ENCODE peak calls at places on chromosomes 7 and 10, in six cellular contexts. D, V, L, Z, U and P are unnamed samples.

GRCh38 chr10:69438531-69439349 is 12.5 kb upstream of the TSPAN15 start:
- DNase-seq in D (peak; percentile 16), V (peak; percentile 47), L (no peak), Z (no peak), U (no peak), P (no peak)

GRCh38 chr10:80553436-80553835 is 15.7 kb downstream of the SH2D4B start:
- DNase-seq in D (no peak), V (no peak), L (no peak), Z (no peak), U (no peak), P (no peak)

GRCh38 chr10:132364594-132364970 is 32.4 kb upstream of the PWWP2B start:
- DNase-seq in D (no peak), V (no peak), L (peak; percentile 55), Z (no peak), U (peak; percentile 41), P (no peak)

GRCh38 chr7:66377714-66378113 is 172.6 kb downstream of the TPST1 start:
- DNase-seq in D (no peak), V (no peak), L (no peak), Z (no peak), U (no peak), P (no peak)

GRCh38 chr10:43121444-43121843 is 16.8 kb upstream of the CSGALNACT2 start:
- DNase-seq in D (no peak), V (peak; percentile 62), L (no peak), Z (no peak), U (no peak), P (no peak)

GRCh38 chr7:23287612-23288011 is 11.5 kb upstream of the MALSU1 start:
- DNase-seq in D (no peak), V (no peak), L (no peak), Z (no peak), U (no peak), P (no peak)

GRCh38 chr7:8035647-8036518 is 67.3 kb downstream of the GLCCI1 start:
- DNase-seq in D (peak; percentile 55), V (peak; percentile 76), L (no peak), Z (no peak), U (peak; percentile 25), P (no peak)

GRCh38 chr7:149787428-149788299 is 14.3 kb upstream of the ZNF467 start:
- DNase-seq in D (no peak), V (no peak), L (peak; percentile 30), Z (no peak), U (no peak), P (no peak)

GRCh38 chr10:113326160-113327111 is 226.4 kb upstream of the HABP2 start:
- DNase-seq in D (peak; percentile 81), V (peak; percentile 82), L (peak; percentile 54), Z (no peak), U (peak; percentile 90), P (peak; percentile 73)

GRCh38 chr7:50212666-50213621 is 91.6 kb upstream of the IKZF1 start:
- DNase-seq in D (no peak), V (no peak), L (no peak), Z (no peak), U (no peak), P (no peak)

GRCh38 chr7:157670490-157671357 is 333.9 kb downstream of the DNAJB6 start:
- DNase-seq in D (no peak), V (peak; percentile 10), L (no peak), Z (no peak), U (peak; percentile 69), P (no peak)

GRCh38 chr10:22875584-22875983 is 52.3 kb upstream of the ARMC3 start:
- DNase-seq in D (no peak), V (no peak), L (no peak), Z (no peak), U (no peak), P (no peak)

GRCh38 chr10:59315465-59315864 is 46.9 kb downstream of the FAM13C start:
- DNase-seq in D (no peak), V (peak; percentile 5), L (no peak), Z (no peak), U (no peak), P (no peak)

GRCh38 chr7:41447106-41448042 is 255.5 kb downstream of the INHBA start:
- DNase-seq in D (peak; percentile 36), V (no peak), L (no peak), Z (no peak), U (no peak), P (no peak)

GRCh38 chr7:147432068-147432467 is 1158.5 kb upstream of the C7orf33 start:
- DNase-seq in D (peak; percentile 48), V (peak; percentile 23), L (peak; percentile 36), Z (no peak), U (peak; percentile 3), P (no peak)

GRCh38 chr10:127148933-127149220 is 47.5 kb downstream of the INSYN2A start:
- DNase-seq in D (peak; percentile 87), V (peak; percentile 82), L (no peak), Z (no peak), U (peak; percentile 93), P (peak; percentile 50)

GRCh38 chr10:51698473-51699063 is 827 bp downstream of the CSTF2T start:
- DNase-seq in D (no peak), V (no peak), L (no peak), Z (no peak), U (no peak), P (no peak)

GRCh38 chr10:121886997-121887622 is 40.7 kb downstream of the ATE1 start:
- DNase-seq in D (peak; percentile 69), V (peak; percentile 89), L (peak; percentile 69), Z (no peak), U (peak; percentile 51), P (peak; percentile 37)

GRCh38 chr10:48878091-48878490 is 61.5 kb downstream of the LRRC18 start:
- DNase-seq in D (no peak), V (no peak), L (no peak), Z (no peak), U (no peak), P (no peak)

GRCh38 chr10:47384148-47384921 is at the start of gene ZNF488:
- DNase-seq in D (peak; percentile 49), V (peak; percentile 75), L (peak; percentile 76), Z (peak; percentile 34), U (peak; percentile 70), P (no peak)

GRCh38 chr10:106182542-106182941 is 982.0 kb downstream of the SORCS1 start:
- DNase-seq in D (no peak), V (no peak), L (no peak), Z (no peak), U (no peak), P (no peak)

GRCh38 chr7:83684928-83685327 is 36.0 kb upstream of the SEMA3E start:
- DNase-seq in D (no peak), V (peak; percentile 7), L (no peak), Z (no peak), U (no peak), P (no peak)

GRCh38 chr10:71161429-71161828 is 50.9 kb upstream of the UNC5B start:
- DNase-seq in D (peak; percentile 6), V (peak; percentile 47), L (no peak), Z (no peak), U (peak; percentile 25), P (no peak)

GRCh38 chr7:32428546-32428945 is 61.6 kb downstream of the LSM5 start:
- DNase-seq in D (no peak), V (no peak), L (no peak), Z (no peak), U (no peak), P (no peak)

DNA sequence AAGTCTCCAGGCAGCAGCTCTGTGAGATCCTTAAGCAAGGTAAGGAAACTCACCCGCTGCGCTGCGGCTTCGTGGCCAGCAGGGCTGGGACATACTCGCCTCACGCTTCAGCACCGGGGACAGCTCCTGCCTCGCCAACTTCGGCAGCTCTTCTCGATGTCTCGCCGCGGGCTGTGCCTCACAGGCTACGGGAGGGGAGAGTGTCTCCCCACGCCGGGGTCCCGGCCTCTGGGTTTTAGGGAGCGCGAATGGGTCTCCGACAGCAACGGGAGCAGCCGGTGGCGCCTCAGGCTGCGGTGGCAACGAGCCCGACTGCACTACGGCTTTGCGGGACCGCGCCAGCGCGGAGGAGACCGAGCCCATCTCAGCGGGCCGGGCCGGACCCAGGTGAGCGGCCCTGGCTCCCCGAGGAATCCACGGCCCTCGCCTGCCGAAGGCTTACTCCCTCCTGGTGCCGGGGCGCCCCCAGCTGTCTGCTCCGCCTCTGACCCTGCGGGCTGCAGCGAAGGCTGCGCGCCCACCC is 62.4 kb downstream of the LSM5 start:
- DNase-seq in D (peak; percentile 75), V (peak; percentile 92), L (peak; percentile 50), Z (peak; percentile 5), U (peak; percentile 79), P (no peak)
- H3K4me3 ChIP-seq in D (no peak overlapping the region), V (no peak overlapping the region), L (peak overlapping the region; percentile 50), Z (no peak overlapping the region), U (no peak overlapping the region), P (no peak overlapping the region)

DNA sequence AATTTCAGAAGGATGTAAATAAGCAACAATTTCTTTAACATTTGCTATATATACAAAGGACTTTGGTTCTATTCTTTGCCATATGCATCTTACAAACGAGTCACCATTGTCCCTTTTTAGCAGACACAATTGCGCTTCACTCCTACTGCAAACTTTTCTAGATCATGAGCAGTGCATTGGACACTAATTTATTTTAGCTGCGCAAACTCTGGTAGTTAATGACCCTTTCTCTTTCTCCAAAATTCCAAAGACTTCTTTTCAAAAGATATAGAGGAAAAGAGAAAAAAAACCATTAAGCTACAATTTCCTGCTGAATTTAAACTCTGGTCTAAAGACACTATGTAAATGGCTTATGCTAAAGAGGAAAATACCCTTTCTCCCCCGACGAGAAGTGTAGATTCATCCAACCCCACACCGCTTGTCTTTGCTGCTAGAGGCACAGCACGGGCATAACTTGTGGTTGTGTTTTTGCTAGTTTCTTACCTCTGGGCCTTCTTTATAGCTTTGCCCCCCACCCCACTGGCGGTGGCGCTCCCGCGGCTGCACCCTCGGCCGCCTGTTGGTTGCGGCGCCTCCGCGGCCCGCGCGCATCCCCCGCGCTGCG is 84.0 kb downstream of the SNX10 start:
- DNase-seq in D (no peak), V (no peak), L (no peak), Z (no peak), U (no peak), P (no peak)
- H3K4me3 ChIP-seq in D (no peak overlapping the region), V (no peak overlapping the region), L (peak overlapping the region; percentile 59), Z (no peak overlapping the region), U (peak overlapping the region; percentile 10), P (no peak overlapping the region)

DNA sequence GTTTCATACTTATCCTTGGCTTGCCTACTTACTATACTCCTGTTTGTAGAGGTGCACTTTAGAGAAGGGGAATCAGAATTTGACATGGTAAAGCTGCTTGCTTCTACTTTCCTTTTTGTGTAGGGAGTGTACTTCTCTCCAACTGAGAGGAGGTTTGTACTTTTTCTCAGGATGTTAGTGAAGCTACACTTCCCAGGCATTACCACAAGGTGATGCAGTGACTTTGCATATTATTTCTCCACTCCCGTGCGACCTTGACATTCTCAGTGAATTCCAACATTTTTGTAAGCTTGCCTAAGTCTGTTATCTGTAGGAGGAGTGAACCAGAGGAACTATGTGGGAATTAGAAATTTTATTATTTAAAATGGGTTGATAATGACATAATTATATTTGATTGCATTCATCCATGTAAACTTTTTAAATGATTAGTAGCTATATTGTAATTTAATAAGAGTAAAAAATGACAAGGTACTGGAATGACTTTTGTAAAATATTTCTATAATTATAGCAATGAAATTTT is 5.2 kb downstream of the TAX1BP1 start:
- DNase-seq in D (peak; percentile 84), V (peak; percentile 91), L (no peak), Z (no peak), U (peak; percentile 85), P (no peak)
- H3K4me3 ChIP-seq in D (peak overlapping the region; percentile 5), V (no peak overlapping the region), L (no peak overlapping the region), Z (no peak overlapping the region), U (no peak overlapping the region), P (no peak overlapping the region)

DNA sequence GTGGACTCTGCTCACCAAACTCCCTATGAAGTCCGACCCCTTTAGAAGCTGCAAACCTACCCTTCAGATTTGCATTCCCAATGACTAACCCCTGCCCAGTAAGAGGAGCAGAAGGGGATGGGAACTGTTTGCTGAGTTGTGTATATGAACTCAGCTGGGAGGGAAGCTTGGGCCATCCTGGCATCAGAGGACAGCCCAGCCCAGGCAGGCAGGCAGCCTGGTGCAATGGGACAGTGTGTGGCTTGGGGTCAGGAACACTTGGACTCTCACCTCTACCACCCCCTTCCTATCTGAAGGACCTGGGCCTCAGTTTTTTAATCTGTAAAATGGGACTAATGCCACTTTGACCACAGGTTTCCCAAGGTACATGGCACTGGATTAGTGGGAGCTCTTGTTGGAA is 147.4 kb upstream of the GPR26 start:
- DNase-seq in D (no peak), V (no peak), L (no peak), Z (no peak), U (no peak), P (no peak)
- H3K4me3 ChIP-seq in D (no peak overlapping the region), V (no peak overlapping the region), L (no peak overlapping the region), Z (no peak overlapping the region), U (no peak overlapping the region), P (no peak overlapping the region)